ENCODE peak calls at places on chromosomes 6 and 20, in five cellular contexts. One of them, this sample, is unnamed.
A peak's percentile ranks its signal among the peaks of the same experiment; 100 is the strongest.

GRCh38 chr6:75424610-75425548 is 68.7 kb downstream of the FILIP1 start:
- DNase-seq in tibial artery: no peak
- DNase-seq in GM12865: no peak
- DNase-seq in astrocyte of the spinal cord: no peak
- DNase-seq in IMR-90: peak; percentile 43
- DNase-seq in this sample: no peak

GRCh38 chr6:29791162-29791561 is 36.5 kb upstream of the HLA-G start:
- DNase-seq in tibial artery: no peak
- DNase-seq in astrocyte of the spinal cord: peak; percentile 1
- DNase-seq in GM12865: no peak
- DNase-seq in IMR-90: peak; percentile 31
- DNase-seq in this sample: no peak

GRCh38 chr20:10920396-10920795 is 246.6 kb upstream of the JAG1 start:
- DNase-seq in IMR-90: no peak
- DNase-seq in astrocyte of the spinal cord: no peak
- DNase-seq in GM12865: no peak
- DNase-seq in tibial artery: no peak
- DNase-seq in this sample: no peak

GRCh38 chr20:31842471-31843157 is 2.8 kb downstream of the FOXS1 start:
- DNase-seq in GM12865: no peak
- DNase-seq in tibial artery: no peak
- DNase-seq in IMR-90: peak; percentile 59
- DNase-seq in astrocyte of the spinal cord: peak; percentile 81
- DNase-seq in this sample: peak; percentile 87

GRCh38 chr6:34657307-34657978 is 39.1 kb downstream of the ILRUN start:
- DNase-seq in astrocyte of the spinal cord: peak; percentile 92
- DNase-seq in tibial artery: peak; percentile 34
- DNase-seq in GM12865: peak; percentile 69
- DNase-seq in IMR-90: peak; percentile 89
- DNase-seq in this sample: no peak

GRCh38 chr6:2976571-2977085 is 5.3 kb upstream of the SERPINB6 start:
- DNase-seq in tibial artery: no peak
- DNase-seq in GM12865: no peak
- DNase-seq in IMR-90: peak; percentile 87
- DNase-seq in astrocyte of the spinal cord: peak; percentile 78
- DNase-seq in this sample: no peak

GRCh38 chr20:45970646-45971424 is 1.2 kb downstream of the ZNF335 start:
- DNase-seq in tibial artery: no peak
- DNase-seq in GM12865: peak; percentile 52
- DNase-seq in IMR-90: peak; percentile 19
- DNase-seq in astrocyte of the spinal cord: peak; percentile 29
- DNase-seq in this sample: no peak

GRCh38 chr20:17936791-17937687 is 31.6 kb downstream of the SNX5 start:
- DNase-seq in astrocyte of the spinal cord: peak; percentile 89
- DNase-seq in tibial artery: peak; percentile 57
- DNase-seq in IMR-90: peak; percentile 81
- DNase-seq in GM12865: no peak
- DNase-seq in this sample: no peak

GRCh38 chr6:107009499-107009898 is 18.5 kb upstream of the MTRES1 start:
- DNase-seq in astrocyte of the spinal cord: no peak
- DNase-seq in IMR-90: no peak
- DNase-seq in tibial artery: no peak
- DNase-seq in GM12865: no peak
- DNase-seq in this sample: no peak

GRCh38 chr20:62494537-62494936 is 18.7 kb upstream of the GATA5 start:
- DNase-seq in tibial artery: no peak
- DNase-seq in GM12865: peak; percentile 33
- DNase-seq in astrocyte of the spinal cord: no peak
- DNase-seq in IMR-90: no peak
- DNase-seq in this sample: no peak

GRCh38 chr6:149484733-149485700 is at the start of gene ZC3H12D:
- DNase-seq in GM12865: peak; percentile 88
- DNase-seq in astrocyte of the spinal cord: peak; percentile 81
- DNase-seq in tibial artery: peak; percentile 51
- DNase-seq in IMR-90: peak; percentile 33
- DNase-seq in this sample: no peak

GRCh38 chr20:8454137-8454712 is 322.2 kb downstream of the PLCB1 start:
- DNase-seq in IMR-90: peak; percentile 97
- DNase-seq in tibial artery: no peak
- DNase-seq in astrocyte of the spinal cord: peak; percentile 84
- DNase-seq in GM12865: peak; percentile 49
- DNase-seq in this sample: no peak

GRCh38 chr6:116057766-116058165 is 2.9 kb downstream of the FRK start:
- DNase-seq in astrocyte of the spinal cord: no peak
- DNase-seq in IMR-90: no peak
- DNase-seq in GM12865: no peak
- DNase-seq in tibial artery: no peak
- DNase-seq in this sample: no peak

GRCh38 chr6:116064626-116065025 is 3.9 kb upstream of the FRK start:
- DNase-seq in GM12865: no peak
- DNase-seq in tibial artery: no peak
- DNase-seq in astrocyte of the spinal cord: no peak
- DNase-seq in IMR-90: no peak
- DNase-seq in this sample: no peak

GRCh38 chr6:116062496-116062895 is 1.8 kb upstream of the FRK start:
- DNase-seq in tibial artery: no peak
- DNase-seq in GM12865: no peak
- DNase-seq in astrocyte of the spinal cord: no peak
- DNase-seq in IMR-90: no peak
- DNase-seq in this sample: no peak

GRCh38 chr6:116059713-116060571 is 749 bp downstream of the FRK start:
- DNase-seq in GM12865: peak; percentile 46
- DNase-seq in astrocyte of the spinal cord: peak; percentile 6
- DNase-seq in tibial artery: no peak
- DNase-seq in IMR-90: no peak
- DNase-seq in this sample: no peak

DNA sequence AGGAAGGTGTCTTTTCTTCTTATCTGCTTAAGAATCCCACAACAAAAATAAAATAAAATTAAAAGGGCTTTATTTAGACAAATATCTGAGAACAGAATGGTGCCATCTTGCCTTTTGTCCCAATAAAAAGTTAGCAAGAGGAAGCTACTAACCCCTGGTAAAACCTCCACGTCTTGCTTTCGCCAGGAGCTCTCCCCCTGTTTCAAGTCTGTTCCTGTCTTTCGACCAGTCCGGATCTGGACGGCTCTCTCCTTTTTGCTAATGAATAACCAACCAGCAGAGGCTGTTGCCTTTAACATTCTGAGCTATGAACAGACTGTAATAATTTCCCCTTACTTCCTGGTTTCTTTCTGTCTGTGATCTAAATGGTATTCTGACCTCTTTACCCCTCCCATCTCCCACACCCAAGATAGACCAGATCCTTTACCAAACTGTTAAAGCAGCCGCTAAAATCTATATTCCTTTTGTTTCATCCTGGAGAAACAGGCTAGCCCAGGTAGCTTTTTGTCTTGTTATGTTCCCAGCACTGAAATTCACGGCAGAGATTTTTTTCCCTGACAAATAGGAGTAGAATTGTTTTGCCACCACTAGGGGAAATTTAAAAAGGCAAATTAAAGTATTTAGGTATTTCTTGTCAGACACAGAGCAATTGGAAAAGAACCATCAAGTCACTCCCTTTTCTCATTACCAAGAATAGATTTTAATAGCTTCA is at the start of gene FRK:
- DNase-seq in GM12865: no peak
- DNase-seq in tibial artery: peak; percentile 34
- DNase-seq in IMR-90: peak; percentile 24
- DNase-seq in astrocyte of the spinal cord: peak; percentile 23
- DNase-seq in this sample: no peak
- TF ChIP-seq CTCF in GM12865: no peak
- TF ChIP-seq CTCF in tibial artery: peak; percentile 53
- TF ChIP-seq CTCF in IMR-90: peak; percentile 21
- TF ChIP-seq CTCF in astrocyte of the spinal cord: no peak
- TF ChIP-seq CTCF in this sample: no peak

GRCh38 chr6:137134483-137134882 is 39.0 kb downstream of the IL22RA2 start:
- DNase-seq in GM12865: no peak
- DNase-seq in IMR-90: no peak
- DNase-seq in astrocyte of the spinal cord: no peak
- DNase-seq in tibial artery: no peak
- DNase-seq in this sample: no peak

GRCh38 chr6:137133136-137133535 is 40.3 kb downstream of the IL22RA2 start:
- DNase-seq in IMR-90: no peak
- DNase-seq in tibial artery: no peak
- DNase-seq in astrocyte of the spinal cord: no peak
- DNase-seq in GM12865: no peak
- DNase-seq in this sample: no peak

GRCh38 chr6:137136065-137136464 is 37.4 kb downstream of the IL22RA2 start:
- DNase-seq in astrocyte of the spinal cord: no peak
- DNase-seq in IMR-90: no peak
- DNase-seq in GM12865: no peak
- DNase-seq in tibial artery: no peak
- DNase-seq in this sample: no peak
- TF ChIP-seq CTCF in astrocyte of the spinal cord: peak; percentile 21
- TF ChIP-seq CTCF in IMR-90: peak; percentile 35
- TF ChIP-seq CTCF in GM12865: no peak
- TF ChIP-seq CTCF in tibial artery: no peak
- TF ChIP-seq CTCF in this sample: no peak

DNA sequence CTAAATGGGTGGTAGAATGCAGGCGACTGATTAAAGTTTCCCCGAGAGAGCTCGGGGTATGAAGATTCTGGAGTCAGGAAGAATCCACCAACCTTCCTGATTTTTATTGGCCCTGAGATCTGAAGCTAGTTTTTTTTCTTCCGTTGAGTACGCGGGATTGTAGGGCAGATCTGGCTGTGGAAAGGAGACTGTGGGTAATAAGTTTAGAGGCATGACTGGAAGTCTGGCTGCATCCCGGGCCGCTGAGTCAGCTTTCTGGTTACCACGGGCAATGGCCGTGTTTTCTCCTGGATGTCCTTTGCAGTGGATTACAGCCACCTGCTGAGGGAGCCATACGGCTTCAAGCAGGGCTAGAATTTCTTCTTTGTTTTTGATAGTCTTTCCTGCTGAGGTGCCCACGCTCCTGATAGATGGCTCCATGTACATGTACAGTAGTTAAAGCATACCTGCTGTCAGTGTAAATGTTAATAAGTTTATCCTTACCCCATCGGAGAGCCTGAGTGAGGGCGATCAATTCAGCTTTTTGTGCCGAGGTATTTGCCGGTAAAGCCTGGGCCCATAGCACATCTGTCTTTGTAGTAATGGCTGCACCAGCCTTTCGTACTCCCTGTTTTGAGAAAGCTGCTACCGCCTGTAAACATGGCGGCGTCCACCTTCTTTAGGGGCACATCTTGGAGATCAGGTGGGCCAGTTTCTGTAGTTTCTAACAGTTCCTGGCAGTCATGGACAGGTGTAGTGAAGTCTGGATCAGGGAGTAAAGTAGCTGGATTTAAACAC is 154.0 kb downstream of the TRIM27 start:
- DNase-seq in GM12865: no peak
- DNase-seq in tibial artery: no peak
- DNase-seq in IMR-90: peak; percentile 20
- DNase-seq in astrocyte of the spinal cord: peak; percentile 55
- DNase-seq in this sample: no peak
- TF ChIP-seq CTCF in GM12865: no peak
- TF ChIP-seq CTCF in tibial artery: no peak
- TF ChIP-seq CTCF in IMR-90: peak; percentile 24
- TF ChIP-seq CTCF in astrocyte of the spinal cord: peak; percentile 16
- TF ChIP-seq CTCF in this sample: no peak

GRCh38 chr20:60135276-60135675 is 177.1 kb downstream of the CDH26 start:
- DNase-seq in GM12865: no peak
- DNase-seq in tibial artery: no peak
- DNase-seq in IMR-90: no peak
- DNase-seq in astrocyte of the spinal cord: no peak
- DNase-seq in this sample: no peak

GRCh38 chr20:60136640-60137411 is 178.6 kb downstream of the CDH26 start:
- DNase-seq in astrocyte of the spinal cord: no peak
- DNase-seq in GM12865: no peak
- DNase-seq in tibial artery: no peak
- DNase-seq in IMR-90: no peak
- DNase-seq in this sample: no peak

GRCh38 chr20:60139663-60140446 is 181.6 kb downstream of the CDH26 start:
- DNase-seq in IMR-90: no peak
- DNase-seq in tibial artery: no peak
- DNase-seq in astrocyte of the spinal cord: no peak
- DNase-seq in GM12865: no peak
- DNase-seq in this sample: no peak

GRCh38 chr20:60138263-60139127 is 180.3 kb downstream of the CDH26 start:
- DNase-seq in astrocyte of the spinal cord: peak; percentile 26
- DNase-seq in GM12865: no peak
- DNase-seq in tibial artery: peak; percentile 31
- DNase-seq in IMR-90: peak; percentile 48
- DNase-seq in this sample: no peak

GRCh38 chr20:60137657-60138245 is 179.5 kb downstream of the CDH26 start:
- DNase-seq in tibial artery: no peak
- DNase-seq in GM12865: peak; percentile 14
- DNase-seq in IMR-90: peak; percentile 24
- DNase-seq in astrocyte of the spinal cord: peak; percentile 24
- DNase-seq in this sample: peak; percentile 50
- TF ChIP-seq CTCF in tibial artery: peak; percentile 12
- TF ChIP-seq CTCF in GM12865: peak; percentile 32
- TF ChIP-seq CTCF in IMR-90: peak; percentile 52
- TF ChIP-seq CTCF in astrocyte of the spinal cord: peak; percentile 48
- TF ChIP-seq CTCF in this sample: peak; percentile 71

GRCh38 chr6:33079575-33079974 is 3.8 kb downstream of the HLA-DPB1 start:
- DNase-seq in tibial artery: no peak
- DNase-seq in astrocyte of the spinal cord: no peak
- DNase-seq in IMR-90: no peak
- DNase-seq in GM12865: no peak
- DNase-seq in this sample: no peak

GRCh38 chr6:33081098-33081824 is 5.5 kb downstream of the HLA-DPB1 start:
- DNase-seq in IMR-90: no peak
- DNase-seq in GM12865: no peak
- DNase-seq in astrocyte of the spinal cord: no peak
- DNase-seq in tibial artery: no peak
- DNase-seq in this sample: peak; percentile 17

GRCh38 chr6:33085627-33086026 is 9.8 kb downstream of the HLA-DPB1 start:
- DNase-seq in GM12865: no peak
- DNase-seq in astrocyte of the spinal cord: no peak
- DNase-seq in IMR-90: no peak
- DNase-seq in tibial artery: no peak
- DNase-seq in this sample: no peak

GRCh38 chr6:33080127-33081089 is 4.6 kb downstream of the HLA-DPB1 start:
- DNase-seq in IMR-90: peak; percentile 48
- DNase-seq in GM12865: no peak
- DNase-seq in astrocyte of the spinal cord: peak; percentile 12
- DNase-seq in tibial artery: peak; percentile 75
- DNase-seq in this sample: peak; percentile 47

GRCh38 chr6:33082702-33083101 is 6.9 kb downstream of the HLA-DPB1 start:
- DNase-seq in tibial artery: peak; percentile 52
- DNase-seq in GM12865: peak; percentile 72
- DNase-seq in IMR-90: peak; percentile 13
- DNase-seq in astrocyte of the spinal cord: peak; percentile 36
- DNase-seq in this sample: peak; percentile 37
- TF ChIP-seq CTCF in tibial artery: no peak
- TF ChIP-seq CTCF in GM12865: peak; percentile 57
- TF ChIP-seq CTCF in IMR-90: peak; percentile 51
- TF ChIP-seq CTCF in astrocyte of the spinal cord: peak; percentile 76
- TF ChIP-seq CTCF in this sample: peak; percentile 56

This sample was measured in glutamatergic neuron.